ENCODE peak calls at places on chromosomes 4 and X, in eight cellular contexts. One of them, this sample, is unnamed.

GRCh38 chrX:40402771-40403533 is 177.8 kb upstream of the ATP6AP2 start:
- DNase-seq in stimulated activated CD8-positive, alpha-beta memory T cell treated with anti-CD3 and anti-CD28 coated beads, Interleukin-7, amount 100 ng/mL, for 24 hours: no peak
- DNase-seq in nephron progenitor cell: no peak
- DNase-seq in choroid plexus epithelial cell: peak; percentile 24
- DNase-seq in RWPE1: peak; percentile 11
- DNase-seq in central memory CD8-positive, alpha-beta T cell: no peak
- DNase-seq in NCI-H345: no peak
- DNase-seq in stimulated activated CD4-positive, alpha-beta T cell treated with anti-CD3 and anti-CD28 coated beads, Interleukin-4, amount 100 ng/mL, for 24 hours: peak; percentile 3
- DNase-seq in this sample: no peak

GRCh38 chrX:8194216-8194615 is 23.1 kb upstream of the VCX2 start:
- DNase-seq in stimulated activated CD8-positive, alpha-beta memory T cell treated with anti-CD3 and anti-CD28 coated beads, Interleukin-7, amount 100 ng/mL, for 24 hours: no peak
- DNase-seq in NCI-H345: peak; percentile 40
- DNase-seq in choroid plexus epithelial cell: no peak
- DNase-seq in central memory CD8-positive, alpha-beta T cell: no peak
- DNase-seq in nephron progenitor cell: no peak
- DNase-seq in stimulated activated CD4-positive, alpha-beta T cell treated with anti-CD3 and anti-CD28 coated beads, Interleukin-4, amount 100 ng/mL, for 24 hours: no peak
- DNase-seq in RWPE1: no peak
- DNase-seq in this sample: no peak

GRCh38 chr4:182688081-182688480 is 229.1 kb downstream of the DCTD start:
- DNase-seq in stimulated activated CD4-positive, alpha-beta T cell treated with anti-CD3 and anti-CD28 coated beads, Interleukin-4, amount 100 ng/mL, for 24 hours: no peak
- DNase-seq in choroid plexus epithelial cell: no peak
- DNase-seq in central memory CD8-positive, alpha-beta T cell: no peak
- DNase-seq in stimulated activated CD8-positive, alpha-beta memory T cell treated with anti-CD3 and anti-CD28 coated beads, Interleukin-7, amount 100 ng/mL, for 24 hours: no peak
- DNase-seq in RWPE1: no peak
- DNase-seq in nephron progenitor cell: peak; percentile 13
- DNase-seq in NCI-H345: no peak
- DNase-seq in this sample: no peak

GRCh38 chr4:48863728-48864127 is 32.8 kb downstream of the OCIAD1 start:
- DNase-seq in stimulated activated CD8-positive, alpha-beta memory T cell treated with anti-CD3 and anti-CD28 coated beads, Interleukin-7, amount 100 ng/mL, for 24 hours: no peak
- DNase-seq in nephron progenitor cell: no peak
- DNase-seq in NCI-H345: no peak
- DNase-seq in stimulated activated CD4-positive, alpha-beta T cell treated with anti-CD3 and anti-CD28 coated beads, Interleukin-4, amount 100 ng/mL, for 24 hours: no peak
- DNase-seq in choroid plexus epithelial cell: no peak
- DNase-seq in central memory CD8-positive, alpha-beta T cell: no peak
- DNase-seq in RWPE1: no peak
- DNase-seq in this sample: no peak

GRCh38 chr4:33306131-33306530 is 2586.0 kb downstream of the PCDH7 start:
- DNase-seq in nephron progenitor cell: no peak
- DNase-seq in stimulated activated CD8-positive, alpha-beta memory T cell treated with anti-CD3 and anti-CD28 coated beads, Interleukin-7, amount 100 ng/mL, for 24 hours: no peak
- DNase-seq in stimulated activated CD4-positive, alpha-beta T cell treated with anti-CD3 and anti-CD28 coated beads, Interleukin-4, amount 100 ng/mL, for 24 hours: no peak
- DNase-seq in NCI-H345: no peak
- DNase-seq in central memory CD8-positive, alpha-beta T cell: no peak
- DNase-seq in choroid plexus epithelial cell: no peak
- DNase-seq in RWPE1: no peak
- DNase-seq in this sample: no peak

GRCh38 chrX:12771445-12772069 is 19.7 kb upstream of the PRPS2 start:
- DNase-seq in NCI-H345: no peak
- DNase-seq in choroid plexus epithelial cell: peak; percentile 69
- DNase-seq in nephron progenitor cell: peak; percentile 64
- DNase-seq in stimulated activated CD4-positive, alpha-beta T cell treated with anti-CD3 and anti-CD28 coated beads, Interleukin-4, amount 100 ng/mL, for 24 hours: peak; percentile 67
- DNase-seq in stimulated activated CD8-positive, alpha-beta memory T cell treated with anti-CD3 and anti-CD28 coated beads, Interleukin-7, amount 100 ng/mL, for 24 hours: peak; percentile 28
- DNase-seq in central memory CD8-positive, alpha-beta T cell: peak; percentile 33
- DNase-seq in RWPE1: no peak
- DNase-seq in this sample: no peak

GRCh38 chr4:153181293-153182080 is 22.8 kb upstream of the TRIM2 start:
- DNase-seq in choroid plexus epithelial cell: no peak
- DNase-seq in nephron progenitor cell: no peak
- DNase-seq in stimulated activated CD8-positive, alpha-beta memory T cell treated with anti-CD3 and anti-CD28 coated beads, Interleukin-7, amount 100 ng/mL, for 24 hours: no peak
- DNase-seq in central memory CD8-positive, alpha-beta T cell: no peak
- DNase-seq in NCI-H345: no peak
- DNase-seq in RWPE1: peak; percentile 30
- DNase-seq in stimulated activated CD4-positive, alpha-beta T cell treated with anti-CD3 and anti-CD28 coated beads, Interleukin-4, amount 100 ng/mL, for 24 hours: no peak
- DNase-seq in this sample: no peak

GRCh38 chr4:88949605-88950004 is 107.4 kb downstream of the FAM13A start:
- DNase-seq in choroid plexus epithelial cell: no peak
- DNase-seq in stimulated activated CD8-positive, alpha-beta memory T cell treated with anti-CD3 and anti-CD28 coated beads, Interleukin-7, amount 100 ng/mL, for 24 hours: no peak
- DNase-seq in nephron progenitor cell: no peak
- DNase-seq in RWPE1: no peak
- DNase-seq in NCI-H345: peak; percentile 30
- DNase-seq in central memory CD8-positive, alpha-beta T cell: no peak
- DNase-seq in stimulated activated CD4-positive, alpha-beta T cell treated with anti-CD3 and anti-CD28 coated beads, Interleukin-4, amount 100 ng/mL, for 24 hours: no peak
- DNase-seq in this sample: no peak

GRCh38 chrX:70255452-70255851 is 4.6 kb downstream of the P2RY4 start:
- DNase-seq in nephron progenitor cell: no peak
- DNase-seq in stimulated activated CD4-positive, alpha-beta T cell treated with anti-CD3 and anti-CD28 coated beads, Interleukin-4, amount 100 ng/mL, for 24 hours: no peak
- DNase-seq in choroid plexus epithelial cell: no peak
- DNase-seq in NCI-H345: no peak
- DNase-seq in central memory CD8-positive, alpha-beta T cell: no peak
- DNase-seq in RWPE1: no peak
- DNase-seq in stimulated activated CD8-positive, alpha-beta memory T cell treated with anti-CD3 and anti-CD28 coated beads, Interleukin-7, amount 100 ng/mL, for 24 hours: no peak
- DNase-seq in this sample: no peak

GRCh38 chrX:149512225-149512885 is 7.2 kb upstream of the IDS start:
- DNase-seq in choroid plexus epithelial cell: peak; percentile 64
- DNase-seq in stimulated activated CD4-positive, alpha-beta T cell treated with anti-CD3 and anti-CD28 coated beads, Interleukin-4, amount 100 ng/mL, for 24 hours: peak; percentile 61
- DNase-seq in stimulated activated CD8-positive, alpha-beta memory T cell treated with anti-CD3 and anti-CD28 coated beads, Interleukin-7, amount 100 ng/mL, for 24 hours: no peak
- DNase-seq in NCI-H345: peak; percentile 35
- DNase-seq in central memory CD8-positive, alpha-beta T cell: peak; percentile 42
- DNase-seq in nephron progenitor cell: peak; percentile 49
- DNase-seq in RWPE1: no peak
- DNase-seq in this sample: no peak

GRCh38 chr4:2935762-2936743 is 27.2 kb downstream of the NOP14 start:
- DNase-seq in nephron progenitor cell: no peak
- DNase-seq in stimulated activated CD4-positive, alpha-beta T cell treated with anti-CD3 and anti-CD28 coated beads, Interleukin-4, amount 100 ng/mL, for 24 hours: peak; percentile 83
- DNase-seq in stimulated activated CD8-positive, alpha-beta memory T cell treated with anti-CD3 and anti-CD28 coated beads, Interleukin-7, amount 100 ng/mL, for 24 hours: peak; percentile 52
- DNase-seq in RWPE1: peak; percentile 67
- DNase-seq in NCI-H345: no peak
- DNase-seq in central memory CD8-positive, alpha-beta T cell: no peak
- DNase-seq in choroid plexus epithelial cell: peak; percentile 58
- DNase-seq in this sample: no peak

GRCh38 chr4:77921701-77922100 is 59.1 kb downstream of the MRPL1 start:
- DNase-seq in RWPE1: peak; percentile 82
- DNase-seq in choroid plexus epithelial cell: peak; percentile 89
- DNase-seq in NCI-H345: peak; percentile 8
- DNase-seq in central memory CD8-positive, alpha-beta T cell: no peak
- DNase-seq in stimulated activated CD4-positive, alpha-beta T cell treated with anti-CD3 and anti-CD28 coated beads, Interleukin-4, amount 100 ng/mL, for 24 hours: no peak
- DNase-seq in stimulated activated CD8-positive, alpha-beta memory T cell treated with anti-CD3 and anti-CD28 coated beads, Interleukin-7, amount 100 ng/mL, for 24 hours: no peak
- DNase-seq in nephron progenitor cell: no peak
- DNase-seq in this sample: no peak

GRCh38 chr4:18404642-18405041 is 383.1 kb upstream of the LCORL start:
- DNase-seq in NCI-H345: no peak
- DNase-seq in RWPE1: no peak
- DNase-seq in nephron progenitor cell: no peak
- DNase-seq in central memory CD8-positive, alpha-beta T cell: no peak
- DNase-seq in stimulated activated CD8-positive, alpha-beta memory T cell treated with anti-CD3 and anti-CD28 coated beads, Interleukin-7, amount 100 ng/mL, for 24 hours: no peak
- DNase-seq in choroid plexus epithelial cell: no peak
- DNase-seq in stimulated activated CD4-positive, alpha-beta T cell treated with anti-CD3 and anti-CD28 coated beads, Interleukin-4, amount 100 ng/mL, for 24 hours: no peak
- DNase-seq in this sample: no peak

This sample was measured in NCI-H1436 treated with DMSO at 0.1 percent for 48 hours.